ENCODE peak calls at places on chromosome 16, in ten cellular contexts. One of them, this sample, is unnamed.

GRCh38 chr16:80554037-80554436 is 13.2 kb downstream of the DYNLRB2 start:
- DNase-seq in NCI-H2029: no peak
- DNase-seq in NCI-H1105: no peak
- DNase-seq in germinal center: no peak
- DNase-seq in HEK293T: no peak
- DNase-seq in RKO: no peak
- DNase-seq in thoracic aorta: no peak
- DNase-seq in IMR-90: no peak
- DNase-seq in hypothalamus: no peak
- DNase-seq in PC-3: no peak
- DNase-seq in this sample: peak

GRCh38 chr16:89860747-89861304 is 12.6 kb upstream of the TCF25 start:
- DNase-seq in NCI-H2029: no peak
- DNase-seq in NCI-H1105: peak
- DNase-seq in germinal center: peak
- DNase-seq in HEK293T: peak
- DNase-seq in RKO: peak
- DNase-seq in thoracic aorta: no peak
- DNase-seq in IMR-90: peak
- DNase-seq in hypothalamus: no peak
- DNase-seq in PC-3: peak
- DNase-seq in this sample: no peak

GRCh38 chr16:55778718-55779117 is 54.2 kb downstream of the CES1 start:
- DNase-seq in NCI-H2029: no peak
- DNase-seq in NCI-H1105: no peak
- DNase-seq in germinal center: no peak
- DNase-seq in HEK293T: no peak
- DNase-seq in RKO: no peak
- DNase-seq in thoracic aorta: no peak
- DNase-seq in IMR-90: no peak
- DNase-seq in hypothalamus: no peak
- DNase-seq in PC-3: no peak
- DNase-seq in this sample: no peak

GRCh38 chr16:23101012-23101550 is 48.2 kb downstream of the USP31 start:
- DNase-seq in NCI-H2029: no peak
- DNase-seq in NCI-H1105: no peak
- DNase-seq in germinal center: no peak
- DNase-seq in HEK293T: no peak
- DNase-seq in RKO: no peak
- DNase-seq in thoracic aorta: no peak
- DNase-seq in IMR-90: no peak
- DNase-seq in hypothalamus: no peak
- DNase-seq in PC-3: no peak
- DNase-seq in this sample: no peak

GRCh38 chr16:62805221-62805857 is 769.1 kb upstream of the CDH8 start:
- DNase-seq in NCI-H2029: no peak
- DNase-seq in NCI-H1105: no peak
- DNase-seq in germinal center: no peak
- DNase-seq in HEK293T: no peak
- DNase-seq in RKO: no peak
- DNase-seq in thoracic aorta: no peak
- DNase-seq in IMR-90: no peak
- DNase-seq in hypothalamus: no peak
- DNase-seq in PC-3: no peak
- DNase-seq in this sample: no peak

GRCh38 chr16:89732142-89732917 is 11.0 kb downstream of the ZNF276 start:
- DNase-seq in NCI-H2029: no peak
- DNase-seq in NCI-H1105: no peak
- DNase-seq in germinal center: no peak
- DNase-seq in HEK293T: no peak
- DNase-seq in RKO: no peak
- DNase-seq in thoracic aorta: no peak
- DNase-seq in IMR-90: no peak
- DNase-seq in hypothalamus: no peak
- DNase-seq in PC-3: no peak
- DNase-seq in this sample: no peak

GRCh38 chr16:68860978-68861892 is 17.9 kb downstream of the TANGO6 start:
- DNase-seq in NCI-H2029: no peak
- DNase-seq in NCI-H1105: no peak
- DNase-seq in germinal center: no peak
- DNase-seq in HEK293T: no peak
- DNase-seq in RKO: no peak
- DNase-seq in thoracic aorta: no peak
- DNase-seq in IMR-90: no peak
- DNase-seq in hypothalamus: no peak
- DNase-seq in PC-3: no peak
- DNase-seq in this sample: no peak

GRCh38 chr16:67731071-67731810 is 12.1 kb upstream of the GFOD2 start:
- DNase-seq in NCI-H2029: no peak
- DNase-seq in NCI-H1105: no peak
- DNase-seq in germinal center: no peak
- DNase-seq in HEK293T: no peak
- DNase-seq in RKO: no peak
- DNase-seq in thoracic aorta: no peak
- DNase-seq in IMR-90: no peak
- DNase-seq in hypothalamus: no peak
- DNase-seq in PC-3: no peak
- DNase-seq in this sample: peak

GRCh38 chr16:24645739-24646645 is 83.5 kb upstream of the TNRC6A start:
- DNase-seq in NCI-H2029: no peak
- DNase-seq in NCI-H1105: no peak
- DNase-seq in germinal center: no peak
- DNase-seq in HEK293T: no peak
- DNase-seq in RKO: peak
- DNase-seq in thoracic aorta: peak
- DNase-seq in IMR-90: peak
- DNase-seq in hypothalamus: no peak
- DNase-seq in PC-3: peak
- DNase-seq in this sample: no peak

GRCh38 chr16:50509521-50510341 is 38.5 kb upstream of the NKD1 start:
- DNase-seq in NCI-H2029: no peak
- DNase-seq in NCI-H1105: peak
- DNase-seq in germinal center: peak
- DNase-seq in HEK293T: peak
- DNase-seq in RKO: no peak
- DNase-seq in thoracic aorta: no peak
- DNase-seq in IMR-90: peak
- DNase-seq in hypothalamus: no peak
- DNase-seq in PC-3: peak
- DNase-seq in this sample: no peak

GRCh38 chr16:29862383-29862883 is 593 bp downstream of the CDIPT start:
- DNase-seq in NCI-H2029: no peak
- DNase-seq in NCI-H1105: no peak
- DNase-seq in germinal center: no peak
- DNase-seq in HEK293T: no peak
- DNase-seq in RKO: peak
- DNase-seq in thoracic aorta: no peak
- DNase-seq in IMR-90: no peak
- DNase-seq in hypothalamus: no peak
- DNase-seq in PC-3: peak
- DNase-seq in this sample: peak

GRCh38 chr16:47069841-47070584 is 73.7 kb downstream of the NETO2 start:
- DNase-seq in NCI-H2029: no peak
- DNase-seq in NCI-H1105: no peak
- DNase-seq in germinal center: no peak
- DNase-seq in HEK293T: no peak
- DNase-seq in RKO: no peak
- DNase-seq in thoracic aorta: no peak
- DNase-seq in IMR-90: no peak
- DNase-seq in hypothalamus: no peak
- DNase-seq in PC-3: no peak
- DNase-seq in this sample: no peak

GRCh38 chr16:88287219-88287618 is 95.5 kb upstream of the ZNF469 start:
- DNase-seq in NCI-H2029: no peak
- DNase-seq in NCI-H1105: no peak
- DNase-seq in germinal center: no peak
- DNase-seq in HEK293T: peak
- DNase-seq in RKO: no peak
- DNase-seq in thoracic aorta: no peak
- DNase-seq in IMR-90: no peak
- DNase-seq in hypothalamus: no peak
- DNase-seq in PC-3: peak
- DNase-seq in this sample: no peak

GRCh38 chr16:11685844-11686618 is 17.8 kb downstream of the SNN start:
- DNase-seq in NCI-H2029: no peak
- DNase-seq in NCI-H1105: no peak
- DNase-seq in germinal center: no peak
- DNase-seq in HEK293T: no peak
- DNase-seq in RKO: no peak
- DNase-seq in thoracic aorta: no peak
- DNase-seq in IMR-90: peak
- DNase-seq in hypothalamus: no peak
- DNase-seq in PC-3: peak
- DNase-seq in this sample: no peak

GRCh38 chr16:72946474-72947194 is 101.3 kb downstream of the ZFHX3 start:
- DNase-seq in NCI-H2029: no peak
- DNase-seq in NCI-H1105: no peak
- DNase-seq in germinal center: no peak
- DNase-seq in HEK293T: no peak
- DNase-seq in RKO: no peak
- DNase-seq in thoracic aorta: no peak
- DNase-seq in IMR-90: peak
- DNase-seq in hypothalamus: no peak
- DNase-seq in PC-3: no peak
- DNase-seq in this sample: no peak

GRCh38 chr16:914453-914852 is 56.3 kb downstream of the LMF1 start:
- DNase-seq in NCI-H2029: no peak
- DNase-seq in NCI-H1105: no peak
- DNase-seq in germinal center: no peak
- DNase-seq in HEK293T: peak
- DNase-seq in RKO: peak
- DNase-seq in thoracic aorta: no peak
- DNase-seq in IMR-90: peak
- DNase-seq in hypothalamus: no peak
- DNase-seq in PC-3: peak
- DNase-seq in this sample: no peak

GRCh38 chr16:71807905-71808592 is 585 bp downstream of the AP1G1 start:
- DNase-seq in NCI-H2029: no peak
- DNase-seq in NCI-H1105: no peak
- DNase-seq in germinal center: no peak
- DNase-seq in HEK293T: peak
- DNase-seq in RKO: peak
- DNase-seq in thoracic aorta: no peak
- DNase-seq in IMR-90: peak
- DNase-seq in hypothalamus: no peak
- DNase-seq in PC-3: no peak
- DNase-seq in this sample: no peak